ENCODE peak calls at places on chromosome 2, in four cellular contexts. A, H, U and Z are unnamed samples.

GRCh38 chr2:124339709-124340108 is 314.6 kb downstream of the CNTNAP5 start:
- DNase-seq in U (no peak), A (no peak), H (peak; percentile 47), Z (no peak)

GRCh38 chr2:96116424-96116878 is at the start of gene ADRA2B:
- DNase-seq in A (peak; percentile 23), U (peak; percentile 68), H (no peak), Z (no peak)

GRCh38 chr2:120675460-120676130 is 60.1 kb upstream of the GLI2 start:
- DNase-seq in H (no peak), A (peak; percentile 71), U (no peak), Z (no peak)

GRCh38 chr2:16067444-16068232 is 127.3 kb downstream of the MYCN start:
- DNase-seq in U (no peak), A (no peak), H (no peak), Z (no peak)

GRCh38 chr2:193475038-193475437 is 1280.3 kb upstream of the TMEFF2 start:
- DNase-seq in H (no peak), A (no peak), U (no peak), Z (no peak)

GRCh38 chr2:55025082-55025481 is 25.2 kb downstream of the RTN4 start:
- DNase-seq in H (no peak), U (no peak), A (no peak), Z (no peak)

GRCh38 chr2:102060792-102061191 is 69.0 kb downstream of the IL1R2 start:
- DNase-seq in U (no peak), A (no peak), H (no peak), Z (no peak)

GRCh38 chr2:25988134-25988533 is 5.8 kb upstream of the KIF3C start:
- DNase-seq in H (no peak), A (no peak), U (no peak), Z (peak; percentile 37)

GRCh38 chr2:240393831-240394410 is 41.5 kb upstream of the GPC1 start:
- DNase-seq in A (no peak), H (peak; percentile 36), U (peak; percentile 48), Z (peak; percentile 84)

GRCh38 chr2:51103205-51103604 is 71.3 kb upstream of the NRXN1 start:
- DNase-seq in U (no peak), A (peak; percentile 3), H (peak; percentile 12), Z (no peak)

GRCh38 chr2:42414158-42414557 is 53.1 kb upstream of the COX7A2L start:
- DNase-seq in U (no peak), H (no peak), A (no peak), Z (no peak)

GRCh38 chr2:6111676-6112294 is 419.6 kb downstream of the SOX11 start:
- DNase-seq in U (no peak), H (no peak), A (no peak), Z (no peak)

GRCh38 chr2:85134255-85135065 is 1.3 kb downstream of the TCF7L1 start:
- DNase-seq in U (peak; percentile 75), A (peak; percentile 23), H (no peak), Z (no peak)

GRCh38 chr2:41949541-41950439 is 98.0 kb upstream of the PKDCC start:
- DNase-seq in U (no peak), H (no peak), A (no peak), Z (no peak)

GRCh38 chr2:63056309-63057065 is 5.9 kb downstream of the OTX1 start:
- DNase-seq in A (no peak), U (no peak), H (no peak), Z (no peak)

GRCh38 chr2:1721706-1722483 is 22.4 kb downstream of the PXDN start:
- DNase-seq in A (no peak), H (no peak), U (peak; percentile 40), Z (no peak)

GRCh38 chr2:240893363-240893828 is 2.6 kb downstream of the MAB21L4 start:
- DNase-seq in A (no peak), H (no peak), U (no peak), Z (no peak)

GRCh38 chr2:56376699-56377665 is 193.2 kb downstream of the CCDC85A start:
- DNase-seq in A (no peak), U (no peak), H (no peak), Z (no peak)